ENCODE peak calls at places on chromosomes 13 and 19, in four cellular contexts. K is H9, Q is mesendoderm, X is IMR-90. I is an unnamed sample.

GRCh38 chr19:45817725-45818301 is 2.7 kb upstream of the RSPH6A start:
- DNase-seq in K (peak), X (no peak), Q (peak), I (no peak)

GRCh38 chr13:51324714-51325440 is 14.6 kb upstream of the SERPINE3 start:
- DNase-seq in X (no peak), K (peak), Q (no peak), I (no peak)

GRCh38 chr13:112638919-112639318 is 50.9 kb upstream of the ATP11A start:
- DNase-seq in Q (no peak), K (no peak), X (no peak), I (no peak)

GRCh38 chr13:45295536-45295935 is 45.4 kb downstream of the TPT1 start:
- DNase-seq in Q (no peak), K (no peak), X (peak), I (no peak)

GRCh38 chr13:93182406-93182805 is 44.2 kb upstream of the GPC6 start:
- DNase-seq in X (no peak), K (no peak), Q (no peak), I (no peak)

GRCh38 chr13:40318366-40318765 is 348.1 kb downstream of the FOXO1 start:
- DNase-seq in Q (no peak), K (no peak), X (no peak), I (no peak)

GRCh38 chr13:73984949-73985691 is 149.1 kb downstream of the KLF12 start:
- DNase-seq in Q (peak), X (no peak), K (no peak), I (no peak)

GRCh38 chr13:41511827-41512226 is 54.5 kb downstream of the RGCC start:
- DNase-seq in Q (no peak), K (no peak), X (no peak), I (no peak)

GRCh38 chr13:78595819-78596700 is 7.3 kb downstream of the POU4F1 start:
- DNase-seq in Q (peak), X (no peak), K (peak), I (peak)

GRCh38 chr13:26377038-26377437 is 123.1 kb downstream of the CDK8 start:
- DNase-seq in Q (peak), K (peak), X (peak), I (peak)

GRCh38 chr13:113849546-113849945 is 14.3 kb downstream of the GAS6 start:
- DNase-seq in Q (no peak), X (no peak), K (no peak), I (no peak)

GRCh38 chr13:113050856-113051431 is 54.6 kb upstream of the F7 start:
- DNase-seq in Q (peak), X (no peak), K (no peak), I (no peak)

GRCh38 chr13:36819811-36820140 is 754 bp downstream of the RFXAP start:
- DNase-seq in K (peak), X (peak), Q (peak), I (peak)

GRCh38 chr13:92566767-92567166 is 659.8 kb upstream of the GPC6 start:
- DNase-seq in Q (no peak), K (no peak), X (no peak), I (no peak)

GRCh38 chr19:46198756-46199155 is 30.8 kb upstream of the IGFL1 start:
- DNase-seq in K (no peak), Q (no peak), X (no peak), I (no peak)

GRCh38 chr19:2059422-2060201 is 8.6 kb upstream of the MKNK2 start:
- DNase-seq in K (no peak), Q (peak), X (peak), I (no peak)

GRCh38 chr13:97003071-97003470 is 8.8 kb upstream of the OXGR1 start:
- DNase-seq in Q (no peak), K (no peak), X (no peak), I (no peak)

GRCh38 chr19:42246143-42246868 is 3.9 kb upstream of the GSK3A start:
- DNase-seq in Q (peak), K (peak), X (peak), I (no peak)

GRCh38 chr19:1425102-1425842 is 12.9 kb upstream of the RPS15 start:
- DNase-seq in X (no peak), Q (no peak), K (no peak), I (no peak)

DNA sequence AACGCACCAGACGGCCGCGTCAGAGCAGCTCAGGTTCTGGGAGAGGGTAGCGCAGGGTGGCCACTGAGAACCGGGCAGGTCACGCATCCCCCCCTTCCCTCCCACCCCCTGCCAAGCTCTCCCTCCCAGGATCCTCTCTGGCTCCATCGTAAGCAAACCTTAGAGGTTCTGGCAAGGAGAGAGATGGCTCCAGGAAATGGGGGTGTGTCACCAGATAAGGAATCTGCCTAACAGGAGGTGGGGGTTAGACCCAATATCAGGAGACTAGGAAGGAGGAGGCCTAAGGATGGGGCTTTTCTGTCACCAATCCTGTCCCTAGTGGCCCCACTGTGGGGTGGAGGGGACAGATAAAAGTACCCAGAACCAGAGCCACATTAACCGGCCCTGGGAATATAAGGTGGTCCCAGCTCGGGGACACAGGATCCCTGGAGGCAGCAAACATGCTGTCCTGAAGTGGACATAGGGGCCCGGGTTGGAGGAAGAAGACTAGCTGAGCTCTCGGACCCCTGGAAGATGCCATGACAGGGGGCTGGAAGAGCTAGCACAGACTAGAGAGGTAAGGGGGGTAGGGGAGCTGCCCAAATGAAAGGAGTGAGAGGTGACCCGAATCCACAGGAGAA is 1.9 kb downstream of the PPP1R12C start:
- DNase-seq in X (peak), Q (peak), K (no peak), I (no peak)
- H3K27ac ChIP-seq in X (peak), Q (no peak), K (no peak), I (no peak)

GRCh38 chr19:6800991-6801396 is 28.5 kb downstream of the VAV1 start:
- DNase-seq in K (peak), X (peak), Q (peak), I (no peak)
- H3K18ac ChIP-seq in K (peak), X (no peak), Q (peak), I (peak)

DNA sequence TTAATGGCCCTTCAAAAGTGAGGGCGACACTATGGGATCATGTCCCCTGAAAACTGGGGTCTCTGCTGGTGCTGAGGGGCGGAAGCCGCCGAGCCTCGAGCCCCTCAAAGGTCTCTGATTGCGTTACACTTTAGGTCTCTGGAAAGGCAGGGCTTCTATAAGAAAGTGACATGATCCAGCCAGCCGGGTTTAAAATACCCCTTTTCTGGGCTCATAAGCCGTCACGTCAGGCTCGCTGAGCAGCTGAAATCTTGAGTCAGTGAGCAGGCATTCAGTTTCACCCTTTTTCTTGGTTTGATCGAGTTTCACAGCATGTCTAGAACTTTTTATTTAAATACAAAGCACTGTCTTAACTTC is 600 bp upstream of the HMGB1 start:
- DNase-seq in Q (peak), K (no peak), X (peak), I (no peak)
- H3K27ac ChIP-seq in Q (peak), K (no peak), X (peak), I (peak)

GRCh38 chr13:110187501-110188161 is 119.3 kb downstream of the COL4A1 start:
- DNase-seq in Q (no peak), K (no peak), X (peak), I (no peak)
- H3K18ac ChIP-seq in Q (no peak), K (no peak), X (no peak), I (peak)

GRCh38 chr13:48234652-48235099 is 1.7 kb downstream of the ITM2B start:
- DNase-seq in K (no peak), Q (peak), X (no peak), I (no peak)
- H3K27ac ChIP-seq in K (no peak), Q (no peak), X (no peak), I (no peak)

GRCh38 chr13:111204438-111205177 is 89.5 kb downstream of the ARHGEF7 start:
- DNase-seq in Q (peak), X (peak), K (peak), I (no peak)
- H3K18ac ChIP-seq in Q (no peak), X (peak), K (no peak), I (peak)

DNA sequence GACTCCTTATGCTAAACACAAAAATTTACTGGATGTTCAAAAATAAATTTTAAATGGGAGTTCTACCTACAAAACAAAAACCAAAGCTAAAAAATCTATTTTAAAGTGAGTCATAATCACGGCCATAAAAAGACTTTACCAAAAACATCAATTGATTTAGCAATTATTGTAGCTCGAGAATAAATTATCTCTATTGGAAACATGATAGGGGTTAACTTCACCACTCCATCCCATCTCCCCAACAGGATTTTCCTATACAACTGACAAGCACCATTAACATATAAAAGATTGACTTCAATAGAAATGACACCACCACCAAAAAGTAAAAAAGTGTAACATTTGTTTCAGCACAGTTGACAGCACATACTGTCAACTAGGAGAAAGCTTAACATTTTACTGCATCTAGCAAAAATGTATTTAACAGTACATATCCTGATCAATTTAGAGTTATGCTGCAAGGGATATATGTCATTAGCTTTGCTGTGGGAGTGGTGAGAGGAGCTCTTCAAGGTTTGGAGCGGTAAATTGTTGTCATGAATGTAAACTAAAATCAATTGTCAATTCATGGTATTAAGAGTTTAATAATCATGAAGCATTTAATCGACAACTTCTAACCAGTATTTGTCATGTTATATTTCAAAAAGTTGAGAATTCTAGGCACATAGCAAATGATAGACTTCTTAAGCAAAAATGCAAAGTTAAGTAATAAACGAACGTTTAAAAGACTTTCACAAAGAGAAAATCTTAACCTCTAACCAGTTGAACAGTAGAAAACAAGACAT is 3.8 kb downstream of the UBL3 start:
- DNase-seq in X (no peak), K (no peak), Q (no peak), I (no peak)
- H3K27ac ChIP-seq in X (no peak), K (no peak), Q (no peak), I (no peak)

DNA sequence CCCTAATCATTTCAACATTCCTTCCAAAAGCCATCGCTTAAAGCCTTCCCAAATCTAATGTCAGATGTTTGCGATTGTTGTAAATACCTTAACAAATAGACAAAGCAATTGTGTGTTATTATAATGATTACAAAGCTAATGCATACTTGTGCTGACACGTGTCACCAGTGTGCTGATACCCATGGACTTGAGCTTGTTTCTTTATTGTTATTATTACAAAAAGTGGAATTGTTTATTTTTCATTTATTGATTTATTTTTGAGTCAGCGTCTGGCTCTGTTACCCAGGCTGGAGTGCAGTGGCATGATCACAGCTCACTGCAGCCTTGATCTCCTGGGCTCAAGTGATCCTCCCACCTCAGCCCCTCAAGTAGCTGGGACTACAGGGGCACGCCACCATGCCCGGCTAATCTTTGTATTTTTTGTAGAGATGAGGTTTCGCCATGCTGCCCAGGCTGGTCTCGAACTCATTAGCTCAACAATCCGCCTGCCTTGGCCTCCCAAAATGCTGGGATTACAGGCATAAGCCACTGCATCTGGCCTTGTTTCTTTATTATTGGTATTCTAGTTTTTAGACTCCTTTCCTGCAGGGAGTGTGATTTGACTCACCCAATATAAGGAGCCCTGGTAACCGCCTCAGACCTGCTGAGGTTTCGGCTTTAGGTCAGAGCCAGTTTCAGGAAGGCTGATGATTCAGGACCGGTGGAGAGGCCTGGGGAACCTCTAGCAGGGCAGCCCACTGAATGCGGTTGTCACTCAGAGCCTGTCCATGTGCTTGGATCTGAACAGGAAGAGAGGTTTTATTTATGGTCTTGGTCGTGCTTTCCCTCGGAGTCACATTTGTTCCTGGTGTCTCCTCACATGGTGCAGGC is 2.1 kb upstream of the FBXO17 start:
- DNase-seq in K (no peak), Q (no peak), X (peak), I (no peak)
- H3K18ac ChIP-seq in K (no peak), Q (no peak), X (no peak), I (no peak)

GRCh38 chr13:98326274-98326673 is 149.2 kb upstream of the RNF113B start:
- DNase-seq in K (no peak), Q (no peak), X (no peak), I (no peak)
- H3K27ac ChIP-seq in K (no peak), Q (peak), X (no peak), I (peak)

GRCh38 chr13:89541091-89542030 is 1806.1 kb upstream of the MIR17HG start:
- DNase-seq in K (peak), Q (no peak), X (no peak), I (no peak)
- H3K18ac ChIP-seq in K (no peak), Q (no peak), X (no peak), I (no peak)

I was measured in neuronal stem cell.